ENCODE peak calls at places on chromosomes 6 and 20, in seven cellular contexts. One of them, this sample, is unnamed.

GRCh38 chr6:87308970-87309369 is 13.4 kb upstream of the SMIM8 start:
- DNase-seq in AG09309: no peak
- DNase-seq in NCI-H1436: no peak
- DNase-seq in endothelial cell: no peak
- DNase-seq in OCI-LY7: no peak
- DNase-seq in NCI-H345: no peak
- DNase-seq in breast epithelium: no peak
- DNase-seq in this sample: no peak

GRCh38 chr20:32727663-32728062 is 15.6 kb downstream of the COMMD7 start:
- DNase-seq in AG09309: peak; percentile 59
- DNase-seq in NCI-H1436: no peak
- DNase-seq in endothelial cell: no peak
- DNase-seq in OCI-LY7: no peak
- DNase-seq in NCI-H345: no peak
- DNase-seq in breast epithelium: no peak
- DNase-seq in this sample: no peak

GRCh38 chr6:129701721-129702455 is 8.1 kb downstream of the ARHGAP18 start:
- DNase-seq in AG09309: peak; percentile 44
- DNase-seq in NCI-H1436: no peak
- DNase-seq in endothelial cell: no peak
- DNase-seq in OCI-LY7: no peak
- DNase-seq in NCI-H345: no peak
- DNase-seq in breast epithelium: no peak
- DNase-seq in this sample: peak; percentile 86

GRCh38 chr20:2699775-2700413 is 7.3 kb downstream of the EBF4 start:
- DNase-seq in AG09309: no peak
- DNase-seq in NCI-H1436: no peak
- DNase-seq in endothelial cell: no peak
- DNase-seq in OCI-LY7: no peak
- DNase-seq in NCI-H345: no peak
- DNase-seq in breast epithelium: no peak
- DNase-seq in this sample: no peak

GRCh38 chr6:66496659-66497058 is 789.6 kb upstream of the EYS start:
- DNase-seq in AG09309: no peak
- DNase-seq in NCI-H1436: peak; percentile 27
- DNase-seq in endothelial cell: peak; percentile 22
- DNase-seq in OCI-LY7: peak; percentile 13
- DNase-seq in NCI-H345: peak; percentile 7
- DNase-seq in breast epithelium: no peak
- DNase-seq in this sample: peak; percentile 1

GRCh38 chr6:122569372-122569771 is 40.8 kb upstream of the PKIB start:
- DNase-seq in AG09309: no peak
- DNase-seq in NCI-H1436: no peak
- DNase-seq in endothelial cell: no peak
- DNase-seq in OCI-LY7: no peak
- DNase-seq in NCI-H345: no peak
- DNase-seq in breast epithelium: no peak
- DNase-seq in this sample: no peak

GRCh38 chr20:60055740-60056139 is 97.5 kb downstream of the CDH26 start:
- DNase-seq in AG09309: no peak
- DNase-seq in NCI-H1436: no peak
- DNase-seq in endothelial cell: no peak
- DNase-seq in OCI-LY7: no peak
- DNase-seq in NCI-H345: no peak
- DNase-seq in breast epithelium: no peak
- DNase-seq in this sample: peak; percentile 3

GRCh38 chr6:106520711-106521367 is 108.5 kb downstream of the RTN4IP1 start:
- DNase-seq in AG09309: no peak
- DNase-seq in NCI-H1436: no peak
- DNase-seq in endothelial cell: no peak
- DNase-seq in OCI-LY7: peak; percentile 69
- DNase-seq in NCI-H345: no peak
- DNase-seq in breast epithelium: no peak
- DNase-seq in this sample: peak; percentile 59

GRCh38 chr6:112203577-112204349 is 50.6 kb downstream of the LAMA4 start:
- DNase-seq in AG09309: peak; percentile 67
- DNase-seq in NCI-H1436: no peak
- DNase-seq in endothelial cell: no peak
- DNase-seq in OCI-LY7: no peak
- DNase-seq in NCI-H345: no peak
- DNase-seq in breast epithelium: no peak
- DNase-seq in this sample: no peak

GRCh38 chr6:160333841-160334240 is 14.3 kb upstream of the SLC22A3 start:
- DNase-seq in AG09309: no peak
- DNase-seq in NCI-H1436: no peak
- DNase-seq in endothelial cell: no peak
- DNase-seq in OCI-LY7: no peak
- DNase-seq in NCI-H345: no peak
- DNase-seq in breast epithelium: no peak
- DNase-seq in this sample: no peak

GRCh38 chr6:3440911-3441310 is 15.9 kb downstream of the SLC22A23 start:
- DNase-seq in AG09309: no peak
- DNase-seq in NCI-H1436: no peak
- DNase-seq in endothelial cell: no peak
- DNase-seq in OCI-LY7: no peak
- DNase-seq in NCI-H345: no peak
- DNase-seq in breast epithelium: no peak
- DNase-seq in this sample: no peak

GRCh38 chr6:134082191-134082590 is 29.8 kb upstream of the SLC2A12 start:
- DNase-seq in AG09309: no peak
- DNase-seq in NCI-H1436: no peak
- DNase-seq in endothelial cell: no peak
- DNase-seq in OCI-LY7: no peak
- DNase-seq in NCI-H345: no peak
- DNase-seq in breast epithelium: no peak
- DNase-seq in this sample: no peak

GRCh38 chr6:54640911-54641310 is 205.7 kb upstream of the FAM83B start:
- DNase-seq in AG09309: no peak
- DNase-seq in NCI-H1436: no peak
- DNase-seq in endothelial cell: no peak
- DNase-seq in OCI-LY7: no peak
- DNase-seq in NCI-H345: no peak
- DNase-seq in breast epithelium: no peak
- DNase-seq in this sample: no peak

GRCh38 chr6:5606546-5606945 is 345.2 kb downstream of the FARS2 start:
- DNase-seq in AG09309: no peak
- DNase-seq in NCI-H1436: no peak
- DNase-seq in endothelial cell: no peak
- DNase-seq in OCI-LY7: no peak
- DNase-seq in NCI-H345: no peak
- DNase-seq in breast epithelium: no peak
- DNase-seq in this sample: no peak

GRCh38 chr6:7761047-7761446 is 35.1 kb downstream of the BMP6 start:
- DNase-seq in AG09309: peak; percentile 72
- DNase-seq in NCI-H1436: no peak
- DNase-seq in endothelial cell: no peak
- DNase-seq in OCI-LY7: no peak
- DNase-seq in NCI-H345: no peak
- DNase-seq in breast epithelium: no peak
- DNase-seq in this sample: no peak

GRCh38 chr6:164325168-164325567 is 910.6 kb downstream of the QKI start:
- DNase-seq in AG09309: no peak
- DNase-seq in NCI-H1436: no peak
- DNase-seq in endothelial cell: no peak
- DNase-seq in OCI-LY7: no peak
- DNase-seq in NCI-H345: no peak
- DNase-seq in breast epithelium: no peak
- DNase-seq in this sample: no peak

GRCh38 chr6:86825436-86825835 is 111.9 kb upstream of the HTR1E start:
- DNase-seq in AG09309: no peak
- DNase-seq in NCI-H1436: no peak
- DNase-seq in endothelial cell: no peak
- DNase-seq in OCI-LY7: no peak
- DNase-seq in NCI-H345: no peak
- DNase-seq in breast epithelium: no peak
- DNase-seq in this sample: no peak

GRCh38 chr20:46791722-46792416 is 82.4 kb downstream of the SLC2A10 start:
- DNase-seq in AG09309: no peak
- DNase-seq in NCI-H1436: no peak
- DNase-seq in endothelial cell: no peak
- DNase-seq in OCI-LY7: no peak
- DNase-seq in NCI-H345: peak; percentile 6
- DNase-seq in breast epithelium: no peak
- DNase-seq in this sample: no peak

GRCh38 chr6:42043787-42044475 is 6.4 kb upstream of the TAF8 start:
- DNase-seq in AG09309: peak; percentile 29
- DNase-seq in NCI-H1436: peak; percentile 81
- DNase-seq in endothelial cell: peak; percentile 93
- DNase-seq in OCI-LY7: peak; percentile 90
- DNase-seq in NCI-H345: peak; percentile 83
- DNase-seq in breast epithelium: peak; percentile 80
- DNase-seq in this sample: peak; percentile 94

GRCh38 chr6:151293621-151294020 is 53.9 kb downstream of the AKAP12 start:
- DNase-seq in AG09309: no peak
- DNase-seq in NCI-H1436: no peak
- DNase-seq in endothelial cell: no peak
- DNase-seq in OCI-LY7: no peak
- DNase-seq in NCI-H345: no peak
- DNase-seq in breast epithelium: no peak
- DNase-seq in this sample: no peak

GRCh38 chr6:158060447-158061360 is 79.0 kb downstream of the SYNJ2 start:
- DNase-seq in AG09309: peak; percentile 83
- DNase-seq in NCI-H1436: peak; percentile 5
- DNase-seq in endothelial cell: peak; percentile 53
- DNase-seq in OCI-LY7: no peak
- DNase-seq in NCI-H345: peak; percentile 20
- DNase-seq in breast epithelium: peak; percentile 91
- DNase-seq in this sample: no peak

GRCh38 chr6:5556011-5556410 is 294.7 kb downstream of the FARS2 start:
- DNase-seq in AG09309: no peak
- DNase-seq in NCI-H1436: no peak
- DNase-seq in endothelial cell: no peak
- DNase-seq in OCI-LY7: no peak
- DNase-seq in NCI-H345: no peak
- DNase-seq in breast epithelium: no peak
- DNase-seq in this sample: no peak

GRCh38 chr6:134626589-134626988 is 308.7 kb upstream of the SGK1 start:
- DNase-seq in AG09309: no peak
- DNase-seq in NCI-H1436: no peak
- DNase-seq in endothelial cell: no peak
- DNase-seq in OCI-LY7: peak; percentile 28
- DNase-seq in NCI-H345: no peak
- DNase-seq in breast epithelium: no peak
- DNase-seq in this sample: no peak

GRCh38 chr6:81340946-81341345 is 411.5 kb downstream of the TENT5A start:
- DNase-seq in AG09309: no peak
- DNase-seq in NCI-H1436: no peak
- DNase-seq in endothelial cell: no peak
- DNase-seq in OCI-LY7: no peak
- DNase-seq in NCI-H345: no peak
- DNase-seq in breast epithelium: no peak
- DNase-seq in this sample: no peak

GRCh38 chr20:18856873-18857272 is 43.3 kb downstream of the SCP2D1 start:
- DNase-seq in AG09309: no peak
- DNase-seq in NCI-H1436: no peak
- DNase-seq in endothelial cell: no peak
- DNase-seq in OCI-LY7: no peak
- DNase-seq in NCI-H345: no peak
- DNase-seq in breast epithelium: no peak
- DNase-seq in this sample: no peak

GRCh38 chr20:11255860-11256259 is 582.1 kb upstream of the JAG1 start:
- DNase-seq in AG09309: no peak
- DNase-seq in NCI-H1436: no peak
- DNase-seq in endothelial cell: no peak
- DNase-seq in OCI-LY7: no peak
- DNase-seq in NCI-H345: no peak
- DNase-seq in breast epithelium: no peak
- DNase-seq in this sample: no peak

GRCh38 chr6:154942770-154943169 is 52.3 kb upstream of the TIAM2 start:
- DNase-seq in AG09309: no peak
- DNase-seq in NCI-H1436: no peak
- DNase-seq in endothelial cell: no peak
- DNase-seq in OCI-LY7: no peak
- DNase-seq in NCI-H345: no peak
- DNase-seq in breast epithelium: no peak
- DNase-seq in this sample: no peak

GRCh38 chr20:11296951-11297350 is 620.7 kb upstream of the BTBD3 start:
- DNase-seq in AG09309: no peak
- DNase-seq in NCI-H1436: no peak
- DNase-seq in endothelial cell: no peak
- DNase-seq in OCI-LY7: no peak
- DNase-seq in NCI-H345: no peak
- DNase-seq in breast epithelium: no peak
- DNase-seq in this sample: no peak

GRCh38 chr6:157096522-157096921 is 226.8 kb downstream of the TMEM242 start:
- DNase-seq in AG09309: no peak
- DNase-seq in NCI-H1436: no peak
- DNase-seq in endothelial cell: no peak
- DNase-seq in OCI-LY7: no peak
- DNase-seq in NCI-H345: no peak
- DNase-seq in breast epithelium: no peak
- DNase-seq in this sample: no peak

GRCh38 chr20:60851826-60852704 is 400.0 kb upstream of the CDH4 start:
- DNase-seq in AG09309: no peak
- DNase-seq in NCI-H1436: no peak
- DNase-seq in endothelial cell: peak; percentile 60
- DNase-seq in OCI-LY7: peak; percentile 19
- DNase-seq in NCI-H345: no peak
- DNase-seq in breast epithelium: no peak
- DNase-seq in this sample: peak; percentile 4

GRCh38 chr6:16637635-16638034 is 123.6 kb downstream of the ATXN1 start:
- DNase-seq in AG09309: no peak
- DNase-seq in NCI-H1436: no peak
- DNase-seq in endothelial cell: no peak
- DNase-seq in OCI-LY7: no peak
- DNase-seq in NCI-H345: no peak
- DNase-seq in breast epithelium: no peak
- DNase-seq in this sample: no peak

GRCh38 chr6:3624268-3625136 is 127.0 kb downstream of the PXDC1 start:
- DNase-seq in AG09309: no peak
- DNase-seq in NCI-H1436: no peak
- DNase-seq in endothelial cell: no peak
- DNase-seq in OCI-LY7: no peak
- DNase-seq in NCI-H345: no peak
- DNase-seq in breast epithelium: no peak
- DNase-seq in this sample: no peak